ENCODE peak calls at places on chromosomes 4 and X, in four cellular contexts. C is fibroblast of the aortic adventitia, N is body of pancreas, T is glutamatergic neuron. Q is an unnamed sample.

GRCh38 chrX:133359466-133359865 is 55.8 kb downstream of the GPC4 start:
- DNase-seq in T (no peak), N (no peak), C (no peak), Q (no peak)

GRCh38 chrX:12955882-12956703 is 18.8 kb upstream of the TMSB4X start:
- DNase-seq in C (peak), N (peak), T (no peak), Q (no peak)

GRCh38 chrX:136192839-136193414 is 45.6 kb downstream of the FHL1 start:
- DNase-seq in T (no peak), C (peak), N (no peak), Q (no peak)

GRCh38 chr4:78552398-78553396 is 1.1 kb downstream of the ANXA3 start:
- DNase-seq in C (no peak), T (no peak), N (no peak), Q (no peak)

GRCh38 chr4:103853627-103854026 is 133.8 kb upstream of the TACR3 start:
- DNase-seq in N (no peak), T (no peak), C (no peak), Q (no peak)

GRCh38 chr4:117700111-117700892 is 334.0 kb upstream of the NDST3 start:
- DNase-seq in C (no peak), T (no peak), N (no peak), Q (no peak)

GRCh38 chrX:138925330-138925729 is 213.8 kb upstream of the FGF13 start:
- DNase-seq in T (no peak), N (no peak), C (peak), Q (no peak)

GRCh38 chrX:108494416-108495095 is 54.9 kb downstream of the COL4A5 start:
- DNase-seq in C (peak), N (no peak), T (no peak), Q (no peak)

GRCh38 chr4:6694177-6694901 is 661 bp downstream of the S100P start:
- DNase-seq in N (no peak), T (no peak), C (no peak), Q (no peak)

GRCh38 chr4:88953400-88953799 is 103.6 kb downstream of the FAM13A start:
- DNase-seq in C (no peak), T (no peak), N (no peak), Q (no peak)

GRCh38 chr4:26576171-26576829 is 7.6 kb upstream of the TBC1D19 start:
- DNase-seq in T (no peak), C (peak), N (peak), Q (no peak)

GRCh38 chrX:7996414-7996813 is 69.2 kb upstream of the PNPLA4 start:
- DNase-seq in T (peak), N (peak), C (peak), Q (peak)
- TF ChIP-seq CTCF in T (peak), N (peak), C (no peak), Q (peak)

GRCh38 chr4:183447646-183448045 is 3.2 kb downstream of the CDKN2AIP start:
- DNase-seq in C (no peak), N (no peak), T (no peak), Q (no peak)

GRCh38 chr4:183444953-183445543 is 612 bp downstream of the CDKN2AIP start:
- DNase-seq in N (peak), C (no peak), T (peak), Q (peak)

GRCh38 chr4:183441276-183441675 is 3.2 kb upstream of the CDKN2AIP start:
- DNase-seq in C (no peak), T (no peak), N (no peak), Q (no peak)

GRCh38 chr4:183443609-183444148 is 757 bp upstream of the CDKN2AIP start:
- DNase-seq in N (no peak), C (no peak), T (no peak), Q (peak)

GRCh38 chr4:183444149-183444952 is at the start of gene CDKN2AIP:
- DNase-seq in T (peak), C (peak), N (peak), Q (peak)
- TF ChIP-seq CTCF in T (peak), C (no peak), N (no peak), Q (no peak)

GRCh38 chr4:147863111-147863747 is 131.3 kb downstream of the ARHGAP10 start:
- DNase-seq in C (peak), T (no peak), N (no peak), Q (no peak)
- TF ChIP-seq CTCF in C (peak), T (peak), N (no peak), Q (no peak)

GRCh38 chrX:41556958-41557357 is 109.8 kb downstream of the NYX start:
- DNase-seq in T (no peak), C (no peak), N (no peak), Q (no peak)

GRCh38 chrX:41561045-41561444 is 113.9 kb downstream of the NYX start:
- DNase-seq in N (no peak), T (no peak), C (peak), Q (peak)

GRCh38 chrX:41559662-41560061 is 112.5 kb downstream of the NYX start:
- DNase-seq in T (no peak), N (no peak), C (peak), Q (no peak)

GRCh38 chrX:41559235-41559634 is 112.1 kb downstream of the NYX start:
- DNase-seq in N (no peak), C (no peak), T (no peak), Q (no peak)

DNA sequence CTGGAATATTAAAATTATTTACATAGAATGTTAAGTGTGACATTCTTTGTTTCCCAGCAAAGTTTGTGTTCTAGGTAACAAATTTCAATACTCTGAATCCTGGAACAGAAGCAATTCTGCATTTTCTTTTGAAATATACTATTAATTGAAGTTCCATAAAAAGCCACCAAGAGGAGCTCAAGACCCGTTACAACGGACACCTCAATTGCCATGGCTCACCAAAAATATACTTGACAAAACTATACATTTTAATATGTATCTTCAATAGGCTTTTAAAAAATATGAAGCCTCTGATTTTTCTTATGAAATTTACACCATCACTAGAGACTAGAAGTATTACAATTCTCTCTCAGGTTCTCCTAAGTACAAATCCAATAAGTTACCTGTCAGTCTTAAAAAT is 111.4 kb downstream of the NYX start:
- DNase-seq in T (no peak), N (no peak), C (peak), Q (no peak)
- TF ChIP-seq CTCF in T (no peak), N (no peak), C (peak), Q (no peak)

GRCh38 chr4:42656986-42657792 is at the start of gene ATP8A1:
- DNase-seq in N (peak), T (peak), C (peak), Q (peak)

GRCh38 chr4:42654606-42655005 is 2.3 kb downstream of the ATP8A1 start:
- DNase-seq in N (peak), C (peak), T (no peak), Q (no peak)

GRCh38 chr4:42655248-42655647 is 1.7 kb downstream of the ATP8A1 start:
- DNase-seq in C (no peak), T (no peak), N (no peak), Q (no peak)

GRCh38 chr4:42655921-42656735 is 777 bp downstream of the ATP8A1 start:
- DNase-seq in T (peak), C (no peak), N (peak), Q (peak)

GRCh38 chr4:42656736-42656985 is 244 bp downstream of the ATP8A1 start:
- DNase-seq in N (no peak), T (no peak), C (no peak), Q (no peak)
- TF ChIP-seq CTCF in N (no peak), T (no peak), C (no peak), Q (no peak)